ENCODE peak calls at places on chromosomes 2 and 18, in four cellular contexts. O is left cardiac atrium; F is mammary epithelial cell; E is CD4-positive, CD25-positive, alpha-beta regulatory T cell. L is an unnamed sample.

GRCh38 chr18:63346031-63346430 is 21.0 kb downstream of the KDSR start:
- DNase-seq in O (peak), F (peak), E (no peak), L (no peak)

GRCh38 chr2:106789185-106789584 is 96.8 kb downstream of the ST6GAL2 start:
- DNase-seq in E (peak), O (no peak), F (no peak), L (no peak)

GRCh38 chr2:15634846-15635490 is 43.3 kb downstream of the DDX1 start:
- DNase-seq in E (no peak), F (no peak), O (no peak), L (no peak)

GRCh38 chr18:28494151-28494550 is 317.2 kb upstream of the CDH2 start:
- DNase-seq in E (no peak), F (no peak), O (no peak), L (no peak)

GRCh38 chr2:176001903-176002683 is at the start of gene LNPK:
- DNase-seq in E (peak), O (peak), F (peak), L (peak)

GRCh38 chr2:64606495-64607363 is 47.0 kb downstream of the SERTAD2 start:
- DNase-seq in E (peak), F (peak), O (peak), L (peak)

GRCh38 chr2:201420442-201421113 is 30.7 kb downstream of the TRAK2 start:
- DNase-seq in F (peak), O (no peak), E (no peak), L (no peak)

GRCh38 chr18:58955738-58956137 is 91.1 kb downstream of the ZNF532 start:
- DNase-seq in F (no peak), E (no peak), O (peak), L (no peak)

GRCh38 chr2:218985325-218986091 is 524 bp upstream of the FEV start:
- DNase-seq in E (no peak), F (no peak), O (no peak), L (no peak)

GRCh38 chr2:172109256-172109655 is 6.6 kb upstream of the DLX2 start:
- DNase-seq in E (no peak), O (no peak), F (no peak), L (no peak)

GRCh38 chr2:29336741-29337340 is 221.6 kb downstream of the CLIP4 start:
- DNase-seq in F (no peak), E (no peak), O (no peak), L (no peak)

GRCh38 chr2:218555527-218555926 is 12.6 kb downstream of the USP37 start:
- DNase-seq in O (no peak), F (no peak), E (no peak), L (no peak)

GRCh38 chr2:2191110-2191707 is 139.9 kb downstream of the MYT1L start:
- DNase-seq in O (no peak), F (no peak), E (no peak), L (no peak)

GRCh38 chr2:85907671-85908157 is 18.9 kb upstream of the ST3GAL5 start:
- DNase-seq in E (no peak), F (peak), O (no peak), L (no peak)

GRCh38 chr2:199975297-199975895 is 20.0 kb downstream of the MAIP1 start:
- DNase-seq in O (no peak), F (no peak), E (no peak), L (no peak)

GRCh38 chr18:71665131-71665530 is 879.0 kb downstream of the CBLN2 start:
- DNase-seq in O (no peak), F (no peak), E (no peak), L (no peak)

GRCh38 chr2:6083131-6083530 is 390.9 kb downstream of the SOX11 start:
- DNase-seq in O (no peak), E (no peak), F (no peak), L (no peak)

GRCh38 chr2:127565261-127566138 is 30.0 kb downstream of the MYO7B start:
- DNase-seq in F (no peak), E (no peak), O (no peak), L (no peak)